ENCODE peak calls at places on chromosome 14, in seven cellular contexts. N, A, G, D, I, R and O are unnamed samples.

GRCh38 chr14:52052991-52053390 is 15.9 kb downstream of the NID2 start:
- DNase-seq in R (no peak), D (no peak), A (no peak), G (no peak), N (no peak), I (no peak), O (no peak)

GRCh38 chr14:75370416-75371205 is 57.2 kb upstream of the JDP2 start:
- DNase-seq in G (no peak), I (no peak), N (no peak), D (no peak), A (no peak), R (no peak), O (no peak)

GRCh38 chr14:22792158-22792557 is 23.1 kb downstream of the SLC7A7 start:
- DNase-seq in A (no peak), D (no peak), G (no peak), R (no peak), N (no peak), I (no peak), O (no peak)

GRCh38 chr14:94378527-94379290 is 9.7 kb downstream of the SERPINA1 start:
- DNase-seq in N (no peak), A (no peak), G (no peak), I (no peak), R (no peak), D (peak; percentile 47), O (no peak)

GRCh38 chr14:86790408-86791364 is 1202.3 kb downstream of the GALC start:
- DNase-seq in D (no peak), R (no peak), G (no peak), A (no peak), I (no peak), N (no peak), O (no peak)

GRCh38 chr14:91307652-91308051 is 63.1 kb upstream of the GPR68 start:
- DNase-seq in I (no peak), N (no peak), A (no peak), D (no peak), G (no peak), R (no peak), O (no peak)

GRCh38 chr14:65080954-65081747 is 21.2 kb downstream of the MAX start:
- DNase-seq in N (no peak), I (no peak), D (no peak), A (no peak), G (no peak), R (no peak), O (no peak)

GRCh38 chr14:54589843-54590242 is 22.9 kb downstream of the SAMD4A start:
- DNase-seq in A (no peak), R (no peak), G (no peak), N (no peak), I (no peak), D (no peak), O (no peak)

GRCh38 chr14:30621354-30621953 is 665 bp upstream of the SCFD1 start:
- DNase-seq in D (no peak), N (no peak), I (no peak), G (no peak), A (no peak), R (peak; percentile 33), O (no peak)

GRCh38 chr14:105029402-105029801 is 8.5 kb upstream of the CDCA4 start:
- DNase-seq in A (no peak), R (no peak), G (no peak), I (no peak), D (no peak), N (no peak), O (no peak)

GRCh38 chr14:105028251-105028927 is 7.5 kb upstream of the CDCA4 start:
- DNase-seq in D (no peak), I (no peak), A (no peak), R (no peak), N (no peak), G (no peak), O (no peak)

GRCh38 chr14:105025429-105025828 is 4.5 kb upstream of the CDCA4 start:
- DNase-seq in I (no peak), A (no peak), N (no peak), R (no peak), D (no peak), G (no peak), O (no peak)

GRCh38 chr14:105026033-105026785 is 5.3 kb upstream of the CDCA4 start:
- DNase-seq in G (no peak), D (no peak), N (no peak), R (peak; percentile 55), A (no peak), I (no peak), O (no peak)

DNA sequence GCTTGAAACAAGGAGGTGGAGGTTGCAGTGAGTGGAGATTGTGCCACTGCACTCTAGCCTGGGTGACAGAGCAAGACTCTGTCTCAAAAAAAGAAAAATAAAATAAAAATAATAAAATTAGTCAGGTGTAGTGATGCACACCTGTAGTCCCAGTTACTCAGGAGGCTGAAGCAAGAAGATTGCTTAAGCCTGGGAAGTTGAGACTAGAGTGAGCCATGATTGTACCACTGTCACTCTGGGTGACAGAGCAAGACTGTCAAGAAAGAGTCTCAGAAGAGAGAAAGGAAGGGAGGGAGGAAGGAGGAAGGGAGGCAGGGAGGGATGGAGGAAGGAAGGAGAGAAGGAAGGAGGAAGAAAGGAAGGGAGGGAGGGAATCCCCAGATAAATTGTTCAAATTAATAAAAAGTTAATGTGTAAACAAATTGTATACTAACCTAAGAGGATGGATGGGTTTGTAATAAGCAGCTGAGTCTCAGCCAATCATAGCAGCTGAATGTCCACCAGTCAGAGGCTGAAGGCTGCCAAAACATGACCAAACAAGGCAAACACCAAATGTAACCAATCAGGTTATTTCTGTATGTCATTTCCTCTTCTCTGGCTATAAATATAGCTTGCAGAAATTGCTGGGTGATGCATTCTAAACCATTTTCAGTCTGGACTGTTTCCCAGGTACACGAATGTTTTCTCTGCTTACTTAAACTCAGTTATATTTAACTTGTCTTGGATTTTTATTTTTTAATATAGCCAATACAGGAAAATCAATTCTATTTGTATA is 6.1 kb upstream of the CDCA4 start:
- DNase-seq in A (no peak), N (no peak), D (no peak), I (no peak), R (peak; percentile 59), G (no peak), O (no peak)
- H3K4me1 ChIP-seq in A (no peaks in the 10 kb centered on the region), N (no peaks in the 10 kb centered on the region), D (peaks cover 6% of the 10 kb centered on the region), I (peaks cover 5% of the 10 kb centered on the region), R (peaks cover 65% of the 10 kb centered on the region), G (peaks cover 15% of the 10 kb centered on the region), O (peaks cover 22% of the 10 kb centered on the region)

GRCh38 chr14:62076825-62077660 is 314.8 kb downstream of the SNAPC1 start:
- DNase-seq in N (no peak), R (no peak), A (no peak), D (no peak), I (no peak), G (no peak), O (no peak)

GRCh38 chr14:62077676-62078261 is 315.5 kb downstream of the SNAPC1 start:
- DNase-seq in G (no peak), I (no peak), R (no peak), A (no peak), D (no peak), N (no peak), O (peak; percentile 3)

GRCh38 chr14:62079035-62079434 is 316.8 kb downstream of the SNAPC1 start:
- DNase-seq in I (no peak), A (no peak), G (no peak), R (no peak), N (no peak), D (no peak), O (no peak)

GRCh38 chr14:62081012-62081612 is 318.9 kb downstream of the SNAPC1 start:
- DNase-seq in D (no peak), I (peak; percentile 54), R (no peak), A (no peak), N (no peak), G (no peak), O (no peak)

DNA sequence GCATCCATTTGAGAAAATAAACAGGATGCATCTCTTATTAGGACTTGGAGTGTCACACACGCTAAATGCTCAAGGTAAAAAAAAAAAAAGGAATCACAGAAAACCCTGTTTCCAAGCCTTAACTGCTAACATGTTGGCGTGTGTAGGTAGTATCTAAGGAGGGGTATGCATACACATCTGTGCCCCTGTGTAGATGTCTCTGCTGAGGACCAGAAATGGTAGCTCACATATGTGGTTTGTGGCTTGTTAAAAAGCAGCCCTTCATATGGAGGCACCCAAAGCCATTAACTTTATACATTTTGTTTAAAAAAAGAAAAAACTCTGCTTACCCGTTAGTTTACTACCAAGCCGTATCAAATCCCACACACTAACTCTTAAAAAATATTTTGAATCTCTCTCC is 314.1 kb downstream of the SNAPC1 start:
- DNase-seq in I (no peak), R (no peak), G (no peak), N (no peak), A (no peak), D (no peak), O (no peak)
- H3K27ac ChIP-seq in I (no peak overlapping the region), R (no peak overlapping the region), G (no peak overlapping the region), N (no peak overlapping the region), A (no peak overlapping the region), D (no peak overlapping the region), O (no peak overlapping the region)

GRCh38 chr14:77044776-77045569 is 16.5 kb upstream of the IRF2BPL start:
- DNase-seq in A (no peak), R (peak; percentile 61), N (no peak), I (no peak), G (no peak), D (peak; percentile 73), O (no peak)

GRCh38 chr14:77043177-77043983 is 14.9 kb upstream of the IRF2BPL start:
- DNase-seq in A (no peak), D (peak; percentile 72), N (no peak), G (no peak), R (peak; percentile 83), I (no peak), O (peak; percentile 65)

GRCh38 chr14:77043984-77044485 is 15.5 kb upstream of the IRF2BPL start:
- DNase-seq in R (no peak), N (no peak), G (no peak), A (no peak), I (no peak), D (no peak), O (no peak)

GRCh38 chr14:77045570-77045890 is 17.0 kb upstream of the IRF2BPL start:
- DNase-seq in D (no peak), I (no peak), R (peak; percentile 91), G (peak; percentile 81), N (no peak), A (no peak), O (no peak)

GRCh38 chr14:77046706-77047105 is 18.2 kb upstream of the IRF2BPL start:
- DNase-seq in A (no peak), N (no peak), R (peak; percentile 98), G (no peak), D (no peak), I (no peak), O (no peak)
- H3K4me1 ChIP-seq in A (peaks cover 31% of the 10 kb centered on the region), N (peaks cover 55% of the 10 kb centered on the region), R (peaks cover 59% of the 10 kb centered on the region), G (peaks cover 64% of the 10 kb centered on the region), D (peaks cover 56% of the 10 kb centered on the region), I (peaks cover 14% of the 10 kb centered on the region), O (peaks cover 47% of the 10 kb centered on the region)

DNA sequence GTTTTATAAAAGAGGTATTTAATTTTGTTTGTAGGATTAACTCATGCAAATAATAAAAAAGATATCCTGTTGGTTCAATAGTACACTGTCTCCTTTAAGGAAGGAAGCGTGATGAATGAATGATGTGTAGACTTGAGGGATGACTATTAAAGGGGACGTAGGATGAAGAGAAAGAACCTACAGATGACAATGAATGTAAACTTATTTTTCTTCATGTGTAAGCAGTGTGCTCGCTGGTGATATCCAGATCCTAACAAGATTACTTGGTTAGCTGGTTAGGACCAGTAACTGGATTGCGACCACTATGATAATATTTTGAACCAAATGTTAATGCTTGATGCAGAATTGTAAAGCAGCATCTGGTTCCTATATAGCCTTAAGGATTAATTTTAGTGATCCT is 2.6 kb downstream of the ARF6 start:
- DNase-seq in D (no peak), I (no peak), R (no peak), N (no peak), G (no peak), A (no peak), O (no peak)
- H3K27ac ChIP-seq in D (peak overlapping the region; percentile 100), I (peak overlapping the region; percentile 18), R (peak overlapping the region; percentile 96), N (peak overlapping the region; percentile 34), G (no peak overlapping the region), A (no peak overlapping the region), O (peak overlapping the region; percentile 32)